ENCODE peak calls at places on chromosome 5, in eight cellular contexts. One of them, this sample, is unnamed.

GRCh38 chr5:32504923-32505596 is 60.5 kb upstream of the ZFR start:
- DNase-seq in stimulated activated effector memory CD8-positive, alpha-beta T cell treated with anti-CD3 and anti-CD28 coated beads, Interleukin-12 subunit alpha, Interleukin-12 subunit beta, amount 100 ng/mL, for 72 hours: no peak
- DNase-seq in NCI-H526 treated with DMSO at 0.1 percent for 48 hours: peak
- DNase-seq in right cardiac atrium: peak
- DNase-seq in dermis microvascular lymphatic vessel endothelial cell: peak
- DNase-seq in mesendoderm: no peak
- DNase-seq in NCI-H2029 treated with DMSO at 0.1 percent for 48 hours: peak
- DNase-seq in activated naive CD8-positive, alpha-beta T cell treated with anti-CD3 and anti-CD28 coated beads, Interleukin-2, amount 50 U/mL, for 24 hours: no peak
- DNase-seq in this sample: no peak

GRCh38 chr5:56712895-56713565 is 102.3 kb upstream of the MAP3K1 start:
- DNase-seq in stimulated activated effector memory CD8-positive, alpha-beta T cell treated with anti-CD3 and anti-CD28 coated beads, Interleukin-12 subunit alpha, Interleukin-12 subunit beta, amount 100 ng/mL, for 72 hours: no peak
- DNase-seq in NCI-H526 treated with DMSO at 0.1 percent for 48 hours: no peak
- DNase-seq in right cardiac atrium: no peak
- DNase-seq in dermis microvascular lymphatic vessel endothelial cell: no peak
- DNase-seq in mesendoderm: no peak
- DNase-seq in NCI-H2029 treated with DMSO at 0.1 percent for 48 hours: no peak
- DNase-seq in activated naive CD8-positive, alpha-beta T cell treated with anti-CD3 and anti-CD28 coated beads, Interleukin-2, amount 50 U/mL, for 24 hours: no peak
- DNase-seq in this sample: no peak

GRCh38 chr5:172530835-172531703 is 76.7 kb upstream of the SH3PXD2B start:
- DNase-seq in stimulated activated effector memory CD8-positive, alpha-beta T cell treated with anti-CD3 and anti-CD28 coated beads, Interleukin-12 subunit alpha, Interleukin-12 subunit beta, amount 100 ng/mL, for 72 hours: no peak
- DNase-seq in NCI-H526 treated with DMSO at 0.1 percent for 48 hours: no peak
- DNase-seq in right cardiac atrium: no peak
- DNase-seq in dermis microvascular lymphatic vessel endothelial cell: no peak
- DNase-seq in mesendoderm: no peak
- DNase-seq in NCI-H2029 treated with DMSO at 0.1 percent for 48 hours: no peak
- DNase-seq in activated naive CD8-positive, alpha-beta T cell treated with anti-CD3 and anti-CD28 coated beads, Interleukin-2, amount 50 U/mL, for 24 hours: no peak
- DNase-seq in this sample: no peak

GRCh38 chr5:169634606-169635005 is 2.5 kb upstream of the DOCK2 start:
- DNase-seq in stimulated activated effector memory CD8-positive, alpha-beta T cell treated with anti-CD3 and anti-CD28 coated beads, Interleukin-12 subunit alpha, Interleukin-12 subunit beta, amount 100 ng/mL, for 72 hours: no peak
- DNase-seq in NCI-H526 treated with DMSO at 0.1 percent for 48 hours: no peak
- DNase-seq in right cardiac atrium: no peak
- DNase-seq in dermis microvascular lymphatic vessel endothelial cell: no peak
- DNase-seq in mesendoderm: no peak
- DNase-seq in NCI-H2029 treated with DMSO at 0.1 percent for 48 hours: no peak
- DNase-seq in activated naive CD8-positive, alpha-beta T cell treated with anti-CD3 and anti-CD28 coated beads, Interleukin-2, amount 50 U/mL, for 24 hours: no peak
- DNase-seq in this sample: no peak

GRCh38 chr5:133316346-133317343 is 264.8 kb downstream of the HSPA4 start:
- DNase-seq in stimulated activated effector memory CD8-positive, alpha-beta T cell treated with anti-CD3 and anti-CD28 coated beads, Interleukin-12 subunit alpha, Interleukin-12 subunit beta, amount 100 ng/mL, for 72 hours: no peak
- DNase-seq in NCI-H526 treated with DMSO at 0.1 percent for 48 hours: no peak
- DNase-seq in right cardiac atrium: no peak
- DNase-seq in dermis microvascular lymphatic vessel endothelial cell: peak
- DNase-seq in mesendoderm: peak
- DNase-seq in NCI-H2029 treated with DMSO at 0.1 percent for 48 hours: no peak
- DNase-seq in activated naive CD8-positive, alpha-beta T cell treated with anti-CD3 and anti-CD28 coated beads, Interleukin-2, amount 50 U/mL, for 24 hours: no peak
- DNase-seq in this sample: no peak

GRCh38 chr5:134245101-134245604 is 19.3 kb upstream of the PPP2CA start:
- DNase-seq in stimulated activated effector memory CD8-positive, alpha-beta T cell treated with anti-CD3 and anti-CD28 coated beads, Interleukin-12 subunit alpha, Interleukin-12 subunit beta, amount 100 ng/mL, for 72 hours: no peak
- DNase-seq in NCI-H526 treated with DMSO at 0.1 percent for 48 hours: no peak
- DNase-seq in right cardiac atrium: no peak
- DNase-seq in dermis microvascular lymphatic vessel endothelial cell: peak
- DNase-seq in mesendoderm: peak
- DNase-seq in NCI-H2029 treated with DMSO at 0.1 percent for 48 hours: no peak
- DNase-seq in activated naive CD8-positive, alpha-beta T cell treated with anti-CD3 and anti-CD28 coated beads, Interleukin-2, amount 50 U/mL, for 24 hours: no peak
- DNase-seq in this sample: no peak

GRCh38 chr5:6889030-6889429 is 175.8 kb downstream of the TENT4A start:
- DNase-seq in stimulated activated effector memory CD8-positive, alpha-beta T cell treated with anti-CD3 and anti-CD28 coated beads, Interleukin-12 subunit alpha, Interleukin-12 subunit beta, amount 100 ng/mL, for 72 hours: no peak
- DNase-seq in NCI-H526 treated with DMSO at 0.1 percent for 48 hours: no peak
- DNase-seq in right cardiac atrium: no peak
- DNase-seq in dermis microvascular lymphatic vessel endothelial cell: no peak
- DNase-seq in mesendoderm: no peak
- DNase-seq in NCI-H2029 treated with DMSO at 0.1 percent for 48 hours: no peak
- DNase-seq in activated naive CD8-positive, alpha-beta T cell treated with anti-CD3 and anti-CD28 coated beads, Interleukin-2, amount 50 U/mL, for 24 hours: no peak
- DNase-seq in this sample: no peak

GRCh38 chr5:175652741-175653663 is 4.9 kb upstream of the HRH2 start:
- DNase-seq in stimulated activated effector memory CD8-positive, alpha-beta T cell treated with anti-CD3 and anti-CD28 coated beads, Interleukin-12 subunit alpha, Interleukin-12 subunit beta, amount 100 ng/mL, for 72 hours: peak
- DNase-seq in NCI-H526 treated with DMSO at 0.1 percent for 48 hours: no peak
- DNase-seq in right cardiac atrium: no peak
- DNase-seq in dermis microvascular lymphatic vessel endothelial cell: no peak
- DNase-seq in mesendoderm: no peak
- DNase-seq in NCI-H2029 treated with DMSO at 0.1 percent for 48 hours: no peak
- DNase-seq in activated naive CD8-positive, alpha-beta T cell treated with anti-CD3 and anti-CD28 coated beads, Interleukin-2, amount 50 U/mL, for 24 hours: peak
- DNase-seq in this sample: no peak

GRCh38 chr5:151480859-151481258 is 33.5 kb downstream of the SLC36A1 start:
- DNase-seq in stimulated activated effector memory CD8-positive, alpha-beta T cell treated with anti-CD3 and anti-CD28 coated beads, Interleukin-12 subunit alpha, Interleukin-12 subunit beta, amount 100 ng/mL, for 72 hours: no peak
- DNase-seq in NCI-H526 treated with DMSO at 0.1 percent for 48 hours: no peak
- DNase-seq in right cardiac atrium: no peak
- DNase-seq in dermis microvascular lymphatic vessel endothelial cell: no peak
- DNase-seq in mesendoderm: peak
- DNase-seq in NCI-H2029 treated with DMSO at 0.1 percent for 48 hours: no peak
- DNase-seq in activated naive CD8-positive, alpha-beta T cell treated with anti-CD3 and anti-CD28 coated beads, Interleukin-2, amount 50 U/mL, for 24 hours: no peak
- DNase-seq in this sample: no peak

GRCh38 chr5:61332891-61333350 is 863 bp downstream of the ZSWIM6 start:
- DNase-seq in stimulated activated effector memory CD8-positive, alpha-beta T cell treated with anti-CD3 and anti-CD28 coated beads, Interleukin-12 subunit alpha, Interleukin-12 subunit beta, amount 100 ng/mL, for 72 hours: peak
- DNase-seq in NCI-H526 treated with DMSO at 0.1 percent for 48 hours: no peak
- DNase-seq in right cardiac atrium: peak
- DNase-seq in dermis microvascular lymphatic vessel endothelial cell: peak
- DNase-seq in mesendoderm: peak
- DNase-seq in NCI-H2029 treated with DMSO at 0.1 percent for 48 hours: no peak
- DNase-seq in activated naive CD8-positive, alpha-beta T cell treated with anti-CD3 and anti-CD28 coated beads, Interleukin-2, amount 50 U/mL, for 24 hours: peak
- DNase-seq in this sample: peak